ENCODE peak calls at places on chromosomes 2 and 18, in eight cellular contexts. G is HCT116, C is HepG2, P is Panc1, B is GM23338, V is GM12878, I is upper lobe of left lung, O is K562. Y is an unnamed sample.
A peak's percentile ranks its signal among the peaks of the same experiment; 100 is the strongest.

GRCh38 chr2:198231562-198231961 is 427.2 kb downstream of the PLCL1 start:
- ATAC-seq in B (no peak), G (no peak), P (no peak), O (no peak), V (no peak), I (no peak), C (no peak), Y (no peak)

GRCh38 chr2:218805627-218806026 is 23.7 kb downstream of the CYP27A1 start:
- ATAC-seq in I (peak; percentile 29), P (peak; percentile 30), O (peak; percentile 40), G (no peak), V (peak; percentile 84), C (peak; percentile 86), B (peak; percentile 91), Y (peak; percentile 33)

GRCh38 chr2:2771721-2772411 is 440.8 kb upstream of the MYT1L start:
- ATAC-seq in V (no peak), B (no peak), I (no peak), C (no peak), G (no peak), P (no peak), O (no peak), Y (no peak)

GRCh38 chr2:16649353-16650286 is 16.0 kb downstream of the CYRIA start:
- ATAC-seq in B (no peak), C (peak; percentile 77), O (peak; percentile 54), P (peak; percentile 51), G (no peak), I (no peak), V (peak; percentile 48), Y (no peak)

GRCh38 chr2:214232266-214232665 is 178.6 kb upstream of the VWC2L start:
- ATAC-seq in C (no peak), P (no peak), I (no peak), G (no peak), B (no peak), O (no peak), V (no peak), Y (no peak)

GRCh38 chr18:79489900-79490592 is 94.3 kb downstream of the NFATC1 start:
- ATAC-seq in V (no peak), B (no peak), G (no peak), O (no peak), P (no peak), I (no peak), C (no peak), Y (no peak)

GRCh38 chr2:160091381-160091780 is 29.0 kb upstream of the PLA2R1 start:
- ATAC-seq in I (no peak), G (no peak), V (no peak), O (no peak), P (no peak), C (no peak), B (no peak), Y (no peak)

GRCh38 chr18:48942554-48943261 is 8.1 kb downstream of the SMAD7 start:
- ATAC-seq in C (peak; percentile 89), V (peak; percentile 61), G (peak; percentile 84), I (peak; percentile 49), B (no peak), P (peak; percentile 68), O (no peak), Y (no peak)

GRCh38 chr2:119480718-119481142 is 43.6 kb downstream of the SCTR start:
- ATAC-seq in B (no peak), O (peak; percentile 45), P (no peak), I (no peak), G (no peak), C (peak; percentile 36), V (no peak), Y (no peak)

GRCh38 chr18:37705016-37705415 is 139.4 kb upstream of the CELF4 start:
- ATAC-seq in V (no peak), B (no peak), P (no peak), I (no peak), G (no peak), O (no peak), C (no peak), Y (no peak)

GRCh38 chr18:5150888-5151287 is 46.2 kb downstream of the AKAIN1 start:
- ATAC-seq in O (no peak), I (no peak), C (no peak), V (no peak), P (no peak), G (no peak), B (no peak), Y (no peak)

GRCh38 chr2:85584857-85585780 is 888 bp downstream of the VAMP5 start:
- ATAC-seq in B (peak; percentile 37), P (peak; percentile 85), I (peak; percentile 61), O (peak; percentile 72), V (peak; percentile 49), C (peak; percentile 88), G (peak; percentile 94), Y (peak; percentile 72)

GRCh38 chr2:85154048-85154753 is 21.0 kb downstream of the TCF7L1 start:
- ATAC-seq in B (peak; percentile 60), G (no peak), P (no peak), O (no peak), I (no peak), C (no peak), V (no peak), Y (peak; percentile 28)

GRCh38 chr2:218263817-218264611 is 3.2 kb downstream of the GPBAR1 start:
- ATAC-seq in B (peak; percentile 6), G (no peak), C (no peak), P (no peak), I (no peak), V (peak; percentile 49), O (no peak), Y (no peak)

GRCh38 chr2:82491591-82491990 is 1967.5 kb downstream of the SUCLG1 start:
- ATAC-seq in P (no peak), V (peak; percentile 56), G (no peak), I (no peak), B (no peak), O (no peak), C (no peak), Y (no peak)

GRCh38 chr2:119245841-119246230 is 22.2 kb downstream of the STEAP3 start:
- ATAC-seq in P (no peak), C (no peak), I (no peak), O (no peak), B (no peak), V (no peak), G (no peak), Y (no peak)

GRCh38 chr18:26908906-26909305 is 43.4 kb upstream of the AQP4 start:
- ATAC-seq in I (no peak), O (no peak), G (no peak), P (no peak), V (no peak), C (no peak), B (no peak), Y (no peak)

GRCh38 chr18:70301667-70302066 is 12.8 kb downstream of the SOCS6 start:
- ATAC-seq in G (no peak), O (peak; percentile 70), B (no peak), P (peak; percentile 43), C (no peak), I (no peak), V (peak; percentile 21), Y (no peak)

GRCh38 chr2:160194351-160194750 is 5.7 kb downstream of the ITGB6 start:
- ATAC-seq in O (no peak), C (no peak), P (no peak), G (no peak), I (no peak), B (no peak), V (no peak), Y (no peak)

GRCh38 chr2:227460079-227460485 is 11.9 kb upstream of the AGFG1 start:
- ATAC-seq in V (peak; percentile 67), O (peak; percentile 80), I (peak; percentile 26), P (no peak), C (no peak), B (no peak), G (no peak), Y (no peak)

GRCh38 chr2:65668744-65669143 is 236.3 kb upstream of the SPRED2 start:
- ATAC-seq in V (no peak), P (no peak), O (no peak), G (no peak), I (no peak), C (no peak), B (no peak), Y (no peak)

GRCh38 chr2:236133410-236134012 is 34.7 kb downstream of the GBX2 start:
- ATAC-seq in C (peak; percentile 60), I (no peak), G (peak; percentile 82), B (peak; percentile 81), O (peak; percentile 83), P (peak; percentile 68), V (no peak), Y (no peak)

GRCh38 chr2:96960271-96960955 is 26.0 kb downstream of the FAM178B start:
- ATAC-seq in V (peak; percentile 99), G (peak; percentile 99), B (peak; percentile 95), P (peak; percentile 99), C (peak; percentile 98), I (peak; percentile 92), O (peak; percentile 100), Y (peak; percentile 94)

GRCh38 chr2:2734308-2734707 is 403.2 kb upstream of the MYT1L start:
- ATAC-seq in C (no peak), G (no peak), V (no peak), I (no peak), O (no peak), P (no peak), B (no peak), Y (no peak)

GRCh38 chr2:25161055-25161781 is 7.2 kb downstream of the POMC start:
- ATAC-seq in P (no peak), G (no peak), I (peak; percentile 84), B (peak; percentile 69), V (no peak), O (no peak), C (no peak), Y (peak; percentile 58)

GRCh38 chr2:109466674-109467575 is 146.8 kb downstream of the SEPTIN10 start:
- ATAC-seq in C (no peak), O (no peak), P (peak; percentile 73), V (no peak), B (no peak), I (no peak), G (no peak), Y (no peak)
- H3K4me3 ChIP-seq in C (no peak overlapping the region), O (no peak overlapping the region), P (no peak overlapping the region), V (no peak overlapping the region), B (no peak overlapping the region), I (no peak overlapping the region), G (no peak overlapping the region), Y (no peak overlapping the region)

GRCh38 chr2:64262068-64262467 is 117.8 kb upstream of the PELI1 start:
- ATAC-seq in I (no peak), P (no peak), B (no peak), O (no peak), C (peak; percentile 61), V (no peak), G (no peak), Y (no peak)
- TF ChIP-seq POLR2AphosphoS5 in I (no peak), P (no peak), B (peak; percentile 36), O (no peak), C (no peak), V (no peak), G (no peak), Y (no peak)

GRCh38 chr2:72919414-72920316 is 2.3 kb downstream of the EMX1 start:
- ATAC-seq in I (no peak), O (no peak), G (no peak), V (no peak), B (peak; percentile 0), P (no peak), C (no peak), Y (no peak)
- H3K4me3 ChIP-seq in I (no peak overlapping the region), O (no peak overlapping the region), G (no peak overlapping the region), V (peak overlapping the region; percentile 0), B (peak overlapping the region; percentile 56), P (no peak overlapping the region), C (no peak overlapping the region), Y (no peak overlapping the region)

DNA sequence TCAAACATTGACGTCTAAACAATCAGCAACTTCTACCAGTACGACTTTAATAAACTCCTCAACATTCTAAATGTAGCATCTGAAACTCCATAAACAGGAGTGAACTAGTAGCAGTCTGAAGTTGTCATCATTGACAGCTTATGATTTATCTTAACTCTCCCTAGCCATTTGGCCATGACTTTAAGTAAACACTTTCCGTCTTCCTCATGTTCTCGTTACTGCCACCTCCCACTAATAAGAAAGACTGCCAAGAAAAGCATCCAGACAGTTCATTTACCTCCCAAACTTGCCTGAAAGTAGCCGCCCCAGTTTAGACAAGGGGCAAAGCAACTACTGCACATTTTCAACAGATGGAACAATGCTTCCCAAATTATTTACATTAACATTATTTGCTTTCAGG is 287.6 kb downstream of the OSR1 start:
- ATAC-seq in O (no peak), P (no peak), B (no peak), I (no peak), G (no peak), C (no peak), V (no peak), Y (no peak)
- TF ChIP-seq POLR2AphosphoS5 in O (no peak), P (no peak), B (no peak), I (no peak), G (no peak), C (no peak), V (no peak), Y (peak; percentile 42)